ENCODE peak calls at places on chromosomes 2 and 18, in five cellular contexts. A is MM.1S, X is fibroblast of lung, W is K562, T is coronary artery. K is an unnamed sample.

GRCh38 chr2:202249521-202249850 is 11.1 kb upstream of the SUMO1 start:
- DNase-seq in X (peak), A (no peak), T (no peak), W (no peak), K (peak)

GRCh38 chr18:70683263-70683662 is 394.4 kb downstream of the SOCS6 start:
- DNase-seq in X (no peak), A (no peak), W (no peak), T (no peak), K (no peak)

GRCh38 chr2:219294356-219295351 is 14.5 kb downstream of the PTPRN start:
- DNase-seq in W (peak), A (peak), X (peak), T (peak), K (no peak)

GRCh38 chr2:219404291-219404910 is 13.8 kb upstream of the DES start:
- DNase-seq in X (no peak), T (no peak), W (no peak), A (no peak), K (no peak)

GRCh38 chr2:160651416-160652200 is 158.0 kb upstream of the RBMS1 start:
- DNase-seq in X (peak), T (no peak), W (no peak), A (no peak), K (no peak)

GRCh38 chr18:31979714-31980113 is 36.8 kb upstream of the TRAPPC8 start:
- DNase-seq in T (no peak), X (no peak), W (no peak), A (no peak), K (no peak)

GRCh38 chr2:85018049-85018447 is 47.1 kb downstream of the KCMF1 start:
- DNase-seq in A (no peak), W (no peak), T (no peak), X (peak), K (no peak)

GRCh38 chr2:187003038-187003543 is 154.1 kb upstream of the ZSWIM2 start:
- DNase-seq in X (peak), T (no peak), W (peak), A (no peak), K (no peak)

GRCh38 chr18:45850021-45850420 is 24.5 kb downstream of the SIGLEC15 start:
- DNase-seq in T (no peak), A (no peak), X (no peak), W (no peak), K (no peak)

GRCh38 chr2:216925632-216926366 is 65.9 kb upstream of the TNP1 start:
- DNase-seq in T (no peak), X (no peak), A (no peak), W (no peak), K (no peak)

GRCh38 chr2:3453196-3453845 is 66.0 kb downstream of the ADI1 start:
- DNase-seq in W (no peak), T (peak), X (no peak), A (no peak), K (no peak)

GRCh38 chr18:58611471-58612131 is 17.3 kb downstream of the ALPK2 start:
- DNase-seq in W (no peak), A (no peak), X (peak), T (no peak), K (no peak)

GRCh38 chr2:230711224-230711623 is 1.4 kb upstream of the CAB39 start:
- DNase-seq in X (no peak), A (no peak), T (no peak), W (no peak), K (no peak)

DNA sequence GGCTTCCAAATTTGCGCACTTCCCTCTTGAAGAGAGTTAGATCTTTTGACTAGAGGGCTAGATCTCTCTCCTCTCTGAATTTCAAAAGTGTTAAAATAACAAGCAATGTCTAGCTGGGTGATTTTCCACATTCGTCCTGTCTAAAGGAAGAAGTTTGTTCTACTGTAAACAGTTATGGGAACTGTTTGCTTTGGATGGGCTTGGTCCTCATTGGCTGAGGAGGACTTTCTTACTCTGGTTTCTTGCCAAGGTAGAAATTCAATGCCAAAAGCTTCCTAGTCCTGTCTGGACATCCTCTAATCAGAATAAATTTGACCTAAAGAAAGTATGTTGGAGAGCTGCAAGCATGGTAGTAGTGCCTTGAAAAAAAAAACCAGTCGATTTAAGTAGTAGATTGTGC is 47.4 kb upstream of the RAPH1 start:
- DNase-seq in X (peak), T (no peak), A (no peak), W (no peak), K (no peak)
- H3K27ac ChIP-seq in X (no peak), T (peak), A (no peak), W (no peak), K (peak)

DNA sequence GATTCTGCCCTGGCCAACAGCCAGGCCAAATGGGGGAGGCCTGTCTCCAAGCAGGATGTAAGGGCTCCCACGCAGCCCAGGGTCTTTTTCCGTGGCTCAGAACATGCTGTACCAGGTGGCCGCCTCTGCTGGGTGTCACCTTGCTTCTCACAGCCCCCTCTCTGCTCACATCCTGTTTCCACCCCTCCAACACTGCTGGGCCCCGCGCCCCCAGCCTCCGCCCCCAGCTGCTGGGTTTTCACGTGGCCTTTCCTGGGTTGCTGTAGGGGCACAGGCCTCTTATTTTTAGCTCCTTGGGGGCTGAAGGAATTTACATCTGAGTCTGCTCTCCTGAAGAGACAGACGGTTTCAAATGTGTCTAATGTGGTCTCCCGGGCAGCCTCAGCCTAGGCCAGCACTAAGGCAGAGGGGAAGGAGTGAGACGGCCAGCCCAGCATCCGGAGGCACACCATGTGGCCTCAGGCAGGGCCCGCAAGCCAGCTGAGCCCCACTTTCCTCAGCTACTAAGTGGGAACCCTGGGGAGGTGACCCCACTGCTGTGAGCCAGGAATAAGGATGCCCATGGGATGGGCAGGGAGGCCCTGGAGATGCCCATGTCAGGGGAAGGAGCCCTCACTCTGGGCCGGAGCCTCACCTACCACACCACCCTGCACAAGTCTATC is 18.7 kb upstream of the DUSP2 start:
- DNase-seq in T (no peak), X (no peak), W (no peak), A (no peak), K (no peak)
- H3K27ac ChIP-seq in T (peak), X (no peak), W (no peak), A (no peak), K (no peak)

GRCh38 chr2:25290811-25291510 is 50.8 kb downstream of the DNMT3A start:
- DNase-seq in W (peak), T (no peak), X (peak), A (no peak), K (no peak)
- H3K27ac ChIP-seq in W (no peak), T (peak), X (no peak), A (no peak), K (no peak)

DNA sequence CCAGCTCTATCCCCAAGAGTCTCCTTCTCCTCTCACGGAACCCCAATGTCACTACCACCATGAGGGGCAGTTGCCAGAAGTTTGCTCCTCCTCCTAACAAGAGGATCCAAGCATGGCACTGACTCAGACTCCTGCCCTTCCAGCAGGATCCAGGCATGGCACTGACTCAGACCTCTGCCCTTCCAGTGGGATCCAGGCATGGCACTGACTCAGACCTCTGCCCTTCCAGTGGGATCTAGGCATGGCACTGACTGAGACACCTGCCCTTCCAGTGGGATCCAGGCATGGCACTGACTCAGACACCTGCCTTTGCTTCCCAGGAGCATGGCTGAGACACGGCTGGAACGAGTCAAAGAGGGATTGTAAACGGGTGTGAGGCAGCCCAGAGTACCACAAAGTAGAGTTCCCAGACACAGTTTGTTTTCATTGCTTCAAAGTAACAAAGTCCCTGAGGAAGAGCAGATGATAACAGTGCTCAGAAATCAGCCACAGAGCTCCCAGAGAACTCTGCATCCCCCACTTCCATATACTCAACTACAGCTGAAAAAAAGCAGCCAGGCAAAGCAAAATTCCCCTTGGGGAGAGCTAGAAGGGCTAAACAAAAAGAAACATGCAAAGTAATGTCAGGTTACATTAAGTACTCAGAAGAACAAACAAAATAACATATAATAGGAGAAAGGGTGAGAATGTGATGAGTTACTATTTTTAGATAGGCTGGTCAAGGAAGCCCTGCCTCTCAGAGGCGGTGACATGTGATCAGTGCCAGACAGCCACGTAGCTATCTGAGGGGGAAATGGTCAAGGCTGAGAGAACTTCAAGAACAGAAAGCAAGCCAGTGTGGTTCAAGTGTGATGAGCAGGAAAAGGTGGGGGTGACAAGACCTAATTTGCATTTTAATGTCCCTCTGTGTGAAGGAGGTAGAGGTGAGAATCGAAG is 3.0 kb downstream of the BUB1 start:
- DNase-seq in T (no peak), W (no peak), X (peak), A (peak), K (no peak)
- H3K27ac ChIP-seq in T (no peak), W (peak), X (peak), A (peak), K (no peak)

DNA sequence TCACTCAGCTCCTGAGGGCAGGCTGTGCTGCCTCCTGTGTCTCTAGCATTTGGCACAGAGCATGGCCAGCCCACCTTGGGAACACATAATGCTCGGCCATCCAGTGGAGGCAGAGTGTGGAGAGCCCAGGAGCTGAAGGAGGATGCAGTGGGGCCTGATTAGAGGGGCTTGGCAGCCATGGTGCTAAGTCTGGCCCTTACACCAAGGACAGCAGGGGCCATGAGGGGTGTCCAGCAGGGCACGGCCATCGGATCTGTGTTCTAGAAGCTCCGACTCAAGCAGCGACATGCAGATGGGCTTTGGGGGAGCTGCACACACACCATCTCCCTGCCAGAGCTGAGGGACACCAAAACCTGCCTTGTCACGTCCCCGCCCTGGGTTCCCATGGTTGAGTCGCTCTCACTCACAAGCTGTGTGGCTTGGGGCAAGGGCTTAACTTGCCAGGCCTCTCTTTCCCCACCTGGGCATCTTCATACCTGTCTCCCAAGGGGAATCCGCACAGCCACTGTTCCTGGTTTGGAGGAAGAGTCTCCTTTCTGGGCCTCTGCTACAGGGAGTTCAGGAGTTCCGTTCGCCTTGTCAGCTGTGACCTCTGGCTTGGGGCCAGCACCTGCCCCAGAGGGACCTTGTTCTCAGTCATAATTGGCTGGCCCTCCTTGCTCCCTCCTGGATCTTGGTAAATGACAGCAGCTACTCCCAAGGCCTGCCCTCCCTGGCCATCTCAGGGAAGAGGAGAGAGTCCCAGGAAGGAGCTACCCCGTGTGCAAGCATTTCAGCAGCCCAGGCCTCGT is 1.3 kb upstream of the TOGARAM2 start:
- DNase-seq in W (no peak), T (no peak), X (no peak), A (no peak), K (no peak)
- H3K27ac ChIP-seq in W (no peak), T (no peak), X (no peak), A (no peak), K (no peak)

DNA sequence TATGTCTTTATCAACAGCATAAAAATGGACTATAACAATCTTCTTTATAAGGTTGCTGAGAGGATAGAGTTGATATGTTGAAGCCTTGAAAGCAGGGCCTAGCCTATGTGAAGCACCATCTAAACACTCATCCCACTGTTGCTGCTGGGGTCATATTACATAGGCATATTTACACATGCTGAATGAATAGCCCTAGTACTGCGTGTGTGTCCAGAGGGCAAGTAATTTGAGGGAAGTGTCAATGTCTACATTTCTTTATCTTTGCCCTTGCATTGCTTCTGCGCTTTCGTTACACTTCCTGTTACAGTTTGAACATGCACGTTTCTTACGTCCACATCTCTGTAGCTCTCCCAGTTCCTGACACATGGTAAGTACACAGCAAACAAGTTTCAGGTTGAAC is 280.3 kb upstream of the ATP5MC3 start:
- DNase-seq in T (no peak), X (no peak), W (no peak), A (no peak), K (no peak)
- H3K27ac ChIP-seq in T (no peak), X (no peak), W (no peak), A (no peak), K (no peak)